ENCODE peak calls at places on chromosomes 5 and 9, in four cellular contexts. One of them, this sample, is unnamed.

GRCh38 chr5:115265220-115265619 is 2.5 kb upstream of the PGGT1B start:
- DNase-seq in HepG2: no peak
- DNase-seq in K562: no peak
- DNase-seq in A549: no peak
- DNase-seq in this sample: no peak

GRCh38 chr9:124439661-124440243 is 10.5 kb upstream of the ADGRD2 start:
- DNase-seq in HepG2: no peak
- DNase-seq in K562: no peak
- DNase-seq in A549: no peak
- DNase-seq in this sample: peak; percentile 2

GRCh38 chr9:121711281-121711680 is 59.8 kb downstream of the DAB2IP start:
- DNase-seq in HepG2: no peak
- DNase-seq in K562: no peak
- DNase-seq in A549: no peak
- DNase-seq in this sample: no peak

GRCh38 chr5:31614147-31615030 is 24.5 kb upstream of the PDZD2 start:
- DNase-seq in HepG2: no peak
- DNase-seq in K562: no peak
- DNase-seq in A549: no peak
- DNase-seq in this sample: no peak

GRCh38 chr5:136201870-136202269 is 8.9 kb upstream of the SMIM32 start:
- DNase-seq in HepG2: no peak
- DNase-seq in K562: no peak
- DNase-seq in A549: no peak
- DNase-seq in this sample: no peak

GRCh38 chr9:98767915-98768314 is 28.4 kb downstream of the ANKS6 start:
- DNase-seq in HepG2: no peak
- DNase-seq in K562: no peak
- DNase-seq in A549: no peak
- DNase-seq in this sample: no peak

GRCh38 chr5:175201393-175201792 is 242.6 kb downstream of the DRD1 start:
- DNase-seq in HepG2: no peak
- DNase-seq in K562: no peak
- DNase-seq in A549: no peak
- DNase-seq in this sample: no peak

GRCh38 chr9:28260331-28260730 is 687.0 kb upstream of the C9orf72 start:
- DNase-seq in HepG2: no peak
- DNase-seq in K562: no peak
- DNase-seq in A549: no peak
- DNase-seq in this sample: no peak

GRCh38 chr9:14318934-14319513 is 5.1 kb upstream of the NFIB start:
- DNase-seq in HepG2: no peak
- DNase-seq in K562: no peak
- DNase-seq in A549: no peak
- DNase-seq in this sample: no peak

GRCh38 chr5:100590867-100591266 is 55.7 kb downstream of the FAM174A start:
- DNase-seq in HepG2: no peak
- DNase-seq in K562: no peak
- DNase-seq in A549: no peak
- DNase-seq in this sample: no peak

GRCh38 chr5:55480781-55481180 is 54.0 kb downstream of the PLPP1 start:
- DNase-seq in HepG2: no peak
- DNase-seq in K562: no peak
- DNase-seq in A549: no peak
- DNase-seq in this sample: no peak

GRCh38 chr5:67454957-67455561 is 258.5 kb upstream of the CD180 start:
- DNase-seq in HepG2: no peak
- DNase-seq in K562: no peak
- DNase-seq in A549: no peak
- DNase-seq in this sample: no peak

GRCh38 chr9:89732952-89733349 is 128.1 kb downstream of the GADD45G start:
- DNase-seq in HepG2: no peak
- DNase-seq in K562: no peak
- DNase-seq in A549: no peak
- DNase-seq in this sample: no peak

GRCh38 chr5:78793907-78794687 is 145.5 kb upstream of the LHFPL2 start:
- DNase-seq in HepG2: no peak
- DNase-seq in K562: no peak
- DNase-seq in A549: no peak
- DNase-seq in this sample: no peak

GRCh38 chr5:176784218-176785165 is 25.9 kb upstream of the UNC5A start:
- DNase-seq in HepG2: peak; percentile 15
- DNase-seq in K562: no peak
- DNase-seq in A549: peak; percentile 89
- DNase-seq in this sample: no peak

GRCh38 chr9:128912270-128912853 is 8.4 kb upstream of the PHYHD1 start:
- DNase-seq in HepG2: peak; percentile 91
- DNase-seq in K562: no peak
- DNase-seq in A549: peak; percentile 97
- DNase-seq in this sample: no peak

GRCh38 chr5:37665889-37666288 is 174.0 kb downstream of the GDNF start:
- DNase-seq in HepG2: no peak
- DNase-seq in K562: no peak
- DNase-seq in A549: no peak
- DNase-seq in this sample: no peak

GRCh38 chr5:60339691-60340191 is 360.2 kb downstream of the DEPDC1B start:
- DNase-seq in HepG2: no peak
- DNase-seq in K562: no peak
- DNase-seq in A549: no peak
- DNase-seq in this sample: no peak

DNA sequence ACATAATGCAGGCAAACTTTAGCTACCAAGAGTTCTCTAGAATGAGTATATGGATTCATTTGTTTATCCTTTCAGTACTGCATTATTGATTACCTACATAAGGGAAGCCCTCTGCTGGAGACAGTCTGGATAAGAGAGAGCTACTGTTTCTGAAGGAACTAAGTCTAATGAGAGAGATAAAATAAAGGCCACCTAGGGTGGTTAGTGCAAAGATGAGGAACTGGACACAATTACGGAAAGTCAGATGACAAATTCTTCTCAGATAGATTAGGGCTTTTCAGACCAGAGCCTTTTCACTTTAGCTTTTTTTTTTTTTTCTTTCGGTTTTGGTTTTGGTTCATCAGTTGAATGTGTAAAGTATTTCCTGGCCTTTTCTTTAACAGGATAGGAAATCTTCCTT is 31.3 kb downstream of the ISOC1 start:
- DNase-seq in HepG2: no peak
- DNase-seq in K562: no peak
- DNase-seq in A549: no peak
- DNase-seq in this sample: no peak
- TF ChIP-seq NR3C1 in HepG2: no peak
- TF ChIP-seq NR3C1 in K562: no peak
- TF ChIP-seq NR3C1 in A549: no peak
- TF ChIP-seq NR3C1 in this sample: no peak

GRCh38 chr9:37591775-37592107 is 656 bp downstream of the TOMM5 start:
- DNase-seq in HepG2: no peak
- DNase-seq in K562: no peak
- DNase-seq in A549: no peak
- DNase-seq in this sample: no peak
- TF ChIP-seq NR3C1 in HepG2: no peak
- TF ChIP-seq NR3C1 in K562: no peak
- TF ChIP-seq NR3C1 in A549: no peak
- TF ChIP-seq NR3C1 in this sample: no peak

DNA sequence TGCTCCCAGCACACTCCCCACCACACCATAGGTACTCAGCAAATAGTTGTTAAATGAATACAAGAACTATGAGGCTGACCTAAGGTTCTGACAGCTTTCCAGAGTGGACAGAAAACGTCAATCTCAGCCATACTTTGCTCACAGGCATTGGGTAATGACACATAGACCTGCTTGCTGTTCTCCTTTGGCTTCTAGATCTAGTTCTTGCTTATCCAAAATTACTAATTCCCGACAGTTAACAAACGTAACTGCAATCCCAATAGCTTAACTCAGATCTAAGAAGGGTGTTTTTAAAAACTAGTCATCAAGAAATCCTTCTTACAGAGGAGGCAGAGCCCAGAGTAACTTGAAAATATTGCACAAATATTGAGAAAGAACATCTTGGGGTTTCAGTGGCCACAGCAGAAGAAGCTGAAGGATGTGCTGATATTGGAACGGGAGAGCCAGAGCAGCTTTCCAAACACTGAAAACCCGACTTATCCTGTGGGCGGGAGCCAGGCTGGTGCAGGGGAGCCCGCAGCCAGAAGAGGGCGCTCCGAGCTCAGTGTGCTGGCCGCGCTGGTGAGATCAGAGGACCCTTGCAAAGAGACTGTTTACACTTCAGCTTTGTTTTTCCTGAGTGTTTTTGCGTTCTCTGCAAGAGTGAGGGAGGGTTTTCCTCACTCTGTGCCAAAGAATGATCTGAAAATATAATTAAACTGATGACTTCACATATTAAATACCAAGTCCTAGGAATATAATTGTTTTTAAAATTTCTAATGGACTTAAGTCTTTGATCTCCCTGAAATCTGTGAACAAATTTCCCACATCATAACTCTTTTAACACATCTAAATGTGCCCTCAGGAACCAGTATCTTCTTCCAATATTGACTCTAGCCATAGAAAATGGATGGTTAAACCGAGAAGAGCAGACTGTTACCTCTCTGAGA is 30.3 kb downstream of the FGF1 start:
- DNase-seq in HepG2: peak; percentile 62
- DNase-seq in K562: peak; percentile 85
- DNase-seq in A549: peak; percentile 81
- DNase-seq in this sample: peak; percentile 88
- TF ChIP-seq NR3C1 in HepG2: no peak
- TF ChIP-seq NR3C1 in K562: no peak
- TF ChIP-seq NR3C1 in A549: no peak
- TF ChIP-seq NR3C1 in this sample: no peak

DNA sequence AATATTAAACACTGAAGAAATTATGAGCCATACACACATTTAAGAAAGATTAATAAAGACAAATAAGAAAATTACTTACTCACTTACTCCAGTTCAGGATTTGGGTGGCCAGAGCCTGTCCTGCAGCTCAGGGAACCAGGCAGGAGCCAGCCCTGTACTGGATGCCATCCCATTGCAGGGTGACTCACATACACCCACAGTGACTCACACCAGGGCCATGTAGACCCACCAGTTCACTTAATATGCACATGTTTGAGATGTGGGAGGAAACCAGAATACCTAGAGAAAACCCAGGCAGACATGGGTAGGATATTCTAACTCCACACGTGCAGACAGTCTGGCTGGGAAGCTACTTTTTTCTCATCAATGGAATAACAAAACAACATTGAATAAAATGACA is 49.6 kb upstream of the ADRB2 start:
- DNase-seq in HepG2: no peak
- DNase-seq in K562: no peak
- DNase-seq in A549: peak; percentile 41
- DNase-seq in this sample: no peak
- TF ChIP-seq NR3C1 in HepG2: no peak
- TF ChIP-seq NR3C1 in K562: no peak
- TF ChIP-seq NR3C1 in A549: no peak
- TF ChIP-seq NR3C1 in this sample: no peak

GRCh38 chr5:106171708-106172107 is 1499.0 kb downstream of the EFNA5 start:
- DNase-seq in HepG2: no peak
- DNase-seq in K562: no peak
- DNase-seq in A549: no peak
- DNase-seq in this sample: no peak
- TF ChIP-seq NR3C1 in HepG2: no peak
- TF ChIP-seq NR3C1 in K562: no peak
- TF ChIP-seq NR3C1 in A549: no peak
- TF ChIP-seq NR3C1 in this sample: no peak

GRCh38 chr9:125861405-125862063 is 114.4 kb downstream of the PBX3 start:
- DNase-seq in HepG2: no peak
- DNase-seq in K562: no peak
- DNase-seq in A549: no peak
- DNase-seq in this sample: no peak
- TF ChIP-seq NR3C1 in HepG2: no peak
- TF ChIP-seq NR3C1 in K562: no peak
- TF ChIP-seq NR3C1 in A549: no peak
- TF ChIP-seq NR3C1 in this sample: no peak

DNA sequence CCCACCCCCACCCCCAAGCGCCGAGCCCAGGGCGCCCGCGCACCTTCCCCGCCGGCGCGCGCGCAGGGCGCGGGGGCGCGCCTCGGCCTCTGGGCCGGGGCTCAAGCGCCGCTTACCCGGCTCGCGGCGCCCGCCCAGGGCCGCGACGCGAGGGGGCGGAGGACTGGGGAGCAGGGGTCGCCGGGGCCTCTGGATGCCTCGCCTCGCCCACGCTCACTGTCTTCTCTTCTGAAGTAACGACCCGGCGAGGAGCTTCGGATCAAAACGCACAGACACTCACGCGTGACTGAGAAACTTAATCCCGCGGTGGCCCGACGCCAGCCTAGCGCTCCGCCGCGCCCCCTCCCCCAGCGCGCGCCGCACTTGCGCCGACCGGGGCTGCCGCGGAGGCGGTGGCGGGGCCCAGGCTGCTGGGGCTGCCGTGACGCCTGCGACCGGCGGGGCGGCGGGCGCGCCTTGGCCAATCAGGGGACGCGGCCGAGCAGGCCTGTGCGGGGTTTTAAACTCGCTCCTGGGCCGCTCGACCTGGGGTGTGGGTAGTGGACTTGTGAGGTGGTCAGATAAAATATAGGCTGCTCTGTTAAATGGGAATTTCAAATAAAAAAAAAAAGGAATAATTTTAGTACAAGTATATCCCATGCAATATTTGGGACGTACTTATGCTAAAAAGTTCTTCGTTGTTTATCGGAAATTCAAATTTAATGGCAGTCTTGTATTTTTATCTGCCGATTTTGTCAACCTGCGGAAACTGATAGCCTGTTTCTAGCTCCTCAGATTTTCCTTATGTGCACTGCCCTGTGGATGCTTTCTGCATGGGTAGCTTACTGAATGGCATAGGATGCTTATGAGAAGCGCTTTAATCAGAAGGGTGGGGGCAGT is at the start of gene MPDZ:
- DNase-seq in HepG2: peak; percentile 31
- DNase-seq in K562: peak; percentile 70
- DNase-seq in A549: peak; percentile 74
- DNase-seq in this sample: peak; percentile 72
- TF ChIP-seq NR3C1 in HepG2: no peak
- TF ChIP-seq NR3C1 in K562: no peak
- TF ChIP-seq NR3C1 in A549: no peak
- TF ChIP-seq NR3C1 in this sample: no peak